ENCODE peak calls at places on chromosomes 4 and X, in five cellular contexts. V is IMR-90, M is H9, W is H1, B is neuronal stem cell. G is an unnamed sample.

GRCh38 chr4:173074501-173074946 is 94.1 kb upstream of the GALNT7 start:
- DNase-seq in V (peak), M (peak), W (peak), B (peak), G (peak)

GRCh38 chr4:8724436-8725070 is 132.0 kb downstream of the CPZ start:
- DNase-seq in V (no peak), M (peak), W (peak), B (no peak), G (no peak)

GRCh38 chrX:45799576-45799975 is 598.9 kb upstream of the DIPK2B start:
- DNase-seq in V (no peak), M (no peak), W (no peak), B (no peak), G (no peak)

GRCh38 chrX:34879361-34879760 is 63.2 kb upstream of the FAM47B start:
- DNase-seq in V (peak), M (no peak), W (no peak), B (no peak), G (no peak)

GRCh38 chrX:70755850-70756249 is 152.7 kb downstream of the TEX11 start:
- DNase-seq in V (no peak), M (peak), W (peak), B (no peak), G (no peak)

GRCh38 chrX:109889289-109890006 is 113.5 kb upstream of the TMEM164 start:
- DNase-seq in V (peak), M (no peak), W (no peak), B (no peak), G (peak)

GRCh38 chr4:6126971-6127745 is 73.2 kb downstream of the JAKMIP1 start:
- DNase-seq in V (no peak), M (no peak), W (no peak), B (no peak), G (no peak)

GRCh38 chr4:172073590-172073989 is 260.4 kb downstream of the GALNTL6 start:
- DNase-seq in V (no peak), M (no peak), W (no peak), B (no peak), G (no peak)

GRCh38 chr4:8244001-8244757 is 25.4 kb upstream of the HTRA3 start:
- DNase-seq in V (no peak), M (no peak), W (no peak), B (no peak), G (no peak)

GRCh38 chr4:112279025-112279881 is 6.5 kb downstream of the TIFA start:
- DNase-seq in V (peak), M (no peak), W (no peak), B (no peak), G (no peak)

GRCh38 chr4:41799126-41799525 is 50.6 kb upstream of the PHOX2B start:
- DNase-seq in V (no peak), M (no peak), W (no peak), B (no peak), G (no peak)

GRCh38 chrX:84362184-84362838 is 139.9 kb downstream of the HDX start:
- DNase-seq in V (peak), M (no peak), W (no peak), B (no peak), G (no peak)

GRCh38 chr4:100299019-100299418 is 108.8 kb upstream of the DDIT4L start:
- DNase-seq in V (peak), M (no peak), W (no peak), B (no peak), G (peak)

GRCh38 chr4:113760094-113760851 is 1.3 kb downstream of the CAMK2D start:
- DNase-seq in V (peak), M (no peak), W (no peak), B (no peak), G (peak)

GRCh38 chr4:16916719-16917337 is 18.4 kb upstream of the LDB2 start:
- DNase-seq in V (no peak), M (peak), W (peak), B (no peak), G (peak)

GRCh38 chr4:180695851-180696250 is 1547.4 kb upstream of the TENM3 start:
- DNase-seq in V (peak), M (no peak), W (no peak), B (no peak), G (peak)

GRCh38 chr4:76601791-76602190 is 166.8 kb downstream of the SHROOM3 start:
- DNase-seq in V (peak), M (no peak), W (no peak), B (no peak), G (peak)

GRCh38 chrX:131728295-131729145 is 184.6 kb downstream of the OR13H1 start:
- DNase-seq in V (peak), M (no peak), W (no peak), B (no peak), G (no peak)

GRCh38 chrX:10450959-10451355 is 169.4 kb downstream of the MID1 start:
- DNase-seq in V (no peak), M (no peak), W (no peak), B (no peak), G (no peak)

GRCh38 chr4:88138561-88138960 is 19.9 kb downstream of the ABCG2 start:
- DNase-seq in V (peak), M (no peak), W (no peak), B (no peak), G (peak)

GRCh38 chrX:36908801-36909403 is 99.3 kb upstream of the FAM47C start:
- DNase-seq in V (peak), M (no peak), W (no peak), B (no peak), G (peak)

GRCh38 chr4:75327804-75328512 is 186.2 kb downstream of the RCHY1 start:
- DNase-seq in V (no peak), M (no peak), W (no peak), B (no peak), G (peak)

GRCh38 chr4:114654607-114655006 is 56.0 kb downstream of the UGT8 start:
- DNase-seq in V (no peak), M (no peak), W (no peak), B (no peak), G (no peak)

GRCh38 chr4:37763831-37764230 is 62.7 kb upstream of the PGM2 start:
- DNase-seq in V (no peak), M (no peak), W (no peak), B (no peak), G (peak)

GRCh38 chrX:116204947-116205346 is 34.4 kb downstream of the AGTR2 start:
- DNase-seq in V (no peak), M (no peak), W (no peak), B (peak), G (peak)

GRCh38 chr4:38759077-38759789 is 23.6 kb downstream of the TLR10 start:
- DNase-seq in V (peak), M (peak), W (peak), B (peak), G (peak)

GRCh38 chr4:189202869-189203271 is 737.8 kb upstream of the FRG1 start:
- DNase-seq in V (peak), M (no peak), W (no peak), B (no peak), G (peak)

GRCh38 chr4:54165438-54165837 is 63.7 kb upstream of the PDGFRA start:
- DNase-seq in V (peak), M (no peak), W (no peak), B (no peak), G (peak)

GRCh38 chrX:71671043-71671829 is 3.9 kb downstream of the LOC101059915 start:
- DNase-seq in V (no peak), M (no peak), W (no peak), B (no peak), G (no peak)

GRCh38 chrX:285076-285677 is 4.0 kb downstream of the PLCXD1 start:
- DNase-seq in V (no peak), M (no peak), W (no peak), B (no peak), G (no peak)

GRCh38 chrX:154505726-154506125 is 10.3 kb downstream of the FAM3A start:
- DNase-seq in V (peak), M (no peak), W (no peak), B (no peak), G (peak)

GRCh38 chrX:49001521-49002090 is 458 bp downstream of the GRIPAP1 start:
- DNase-seq in V (peak), M (peak), W (peak), B (peak), G (peak)

DNA sequence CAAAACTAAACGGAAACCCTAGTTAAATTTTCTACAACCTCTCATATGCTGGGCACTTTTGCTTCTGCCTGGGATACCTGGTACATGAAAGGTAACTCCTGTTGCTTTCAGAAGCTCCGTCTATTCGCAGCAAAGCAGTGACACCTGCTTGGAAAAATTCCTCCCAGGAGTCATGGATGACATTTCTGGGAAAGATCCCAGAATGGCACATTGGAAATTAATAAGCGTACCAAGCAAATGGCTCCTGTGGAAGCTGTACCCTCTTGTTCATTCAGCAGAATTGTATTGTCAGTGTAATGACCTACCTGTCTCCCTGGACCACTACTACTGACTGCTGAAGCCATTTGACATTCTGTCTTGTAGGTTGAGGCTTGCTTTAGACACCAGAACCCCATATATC is 349.7 kb upstream of the NOCT start:
- DNase-seq in V (no peak), M (no peak), W (no peak), B (no peak), G (no peak)
- H4K91ac ChIP-seq in V (no peak), M (no peak), W (no peak), B (no peak), G (no peak)

GRCh38 chr4:11069581-11069980 is 359.1 kb downstream of the HS3ST1 start:
- DNase-seq in V (no peak), M (no peak), W (no peak), B (no peak), G (no peak)

GRCh38 chr4:11072999-11073398 is 355.7 kb downstream of the HS3ST1 start:
- DNase-seq in V (no peak), M (no peak), W (no peak), B (no peak), G (no peak)

GRCh38 chr4:11073621-11074051 is 355.1 kb downstream of the HS3ST1 start:
- DNase-seq in V (no peak), M (no peak), W (no peak), B (no peak), G (no peak)

GRCh38 chr4:11072426-11072825 is 356.3 kb downstream of the HS3ST1 start:
- DNase-seq in V (no peak), M (no peak), W (no peak), B (no peak), G (no peak)

DNA sequence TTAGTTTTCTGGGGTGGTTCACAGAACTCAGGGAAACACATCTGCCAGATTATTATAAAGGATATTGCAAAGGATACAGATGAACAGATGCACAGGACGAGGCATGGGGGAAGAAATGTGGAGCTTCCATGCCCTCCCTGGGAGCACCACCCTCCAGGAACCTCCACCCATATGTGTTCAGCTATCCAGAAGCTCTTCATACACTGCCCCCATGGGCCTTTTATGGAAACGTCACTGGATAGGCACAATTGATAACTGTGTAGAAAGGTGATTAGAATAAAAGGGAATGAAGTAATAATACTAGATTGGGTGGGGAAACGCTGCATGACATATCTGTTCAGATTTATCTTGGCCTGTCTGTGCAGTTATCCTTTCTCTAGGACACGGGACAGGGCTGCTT is 357.9 kb downstream of the HS3ST1 start:
- DNase-seq in V (no peak), M (no peak), W (no peak), B (no peak), G (no peak)
- H2BK15ac ChIP-seq in V (no peak), M (no peak), W (no peak), B (no peak), G (no peak)

GRCh38 chr4:108223313-108223712 is 54.6 kb upstream of the LEF1 start:
- DNase-seq in V (no peak), M (no peak), W (no peak), B (no peak), G (no peak)
- H4K91ac ChIP-seq in V (no peak), M (no peak), W (no peak), B (no peak), G (no peak)

GRCh38 chr4:2415881-2416563 is 2.4 kb downstream of the ZFYVE28 start:
- DNase-seq in V (no peak), M (no peak), W (no peak), B (no peak), G (no peak)

GRCh38 chr4:2415213-2415612 is 3.2 kb downstream of the ZFYVE28 start:
- DNase-seq in V (no peak), M (no peak), W (no peak), B (no peak), G (no peak)

GRCh38 chr4:2412534-2412884 is 5.9 kb downstream of the ZFYVE28 start:
- DNase-seq in V (no peak), M (no peak), W (no peak), B (no peak), G (no peak)

GRCh38 chr4:2412885-2413716 is 5.3 kb downstream of the ZFYVE28 start:
- DNase-seq in V (peak), M (peak), W (peak), B (peak), G (peak)

DNA sequence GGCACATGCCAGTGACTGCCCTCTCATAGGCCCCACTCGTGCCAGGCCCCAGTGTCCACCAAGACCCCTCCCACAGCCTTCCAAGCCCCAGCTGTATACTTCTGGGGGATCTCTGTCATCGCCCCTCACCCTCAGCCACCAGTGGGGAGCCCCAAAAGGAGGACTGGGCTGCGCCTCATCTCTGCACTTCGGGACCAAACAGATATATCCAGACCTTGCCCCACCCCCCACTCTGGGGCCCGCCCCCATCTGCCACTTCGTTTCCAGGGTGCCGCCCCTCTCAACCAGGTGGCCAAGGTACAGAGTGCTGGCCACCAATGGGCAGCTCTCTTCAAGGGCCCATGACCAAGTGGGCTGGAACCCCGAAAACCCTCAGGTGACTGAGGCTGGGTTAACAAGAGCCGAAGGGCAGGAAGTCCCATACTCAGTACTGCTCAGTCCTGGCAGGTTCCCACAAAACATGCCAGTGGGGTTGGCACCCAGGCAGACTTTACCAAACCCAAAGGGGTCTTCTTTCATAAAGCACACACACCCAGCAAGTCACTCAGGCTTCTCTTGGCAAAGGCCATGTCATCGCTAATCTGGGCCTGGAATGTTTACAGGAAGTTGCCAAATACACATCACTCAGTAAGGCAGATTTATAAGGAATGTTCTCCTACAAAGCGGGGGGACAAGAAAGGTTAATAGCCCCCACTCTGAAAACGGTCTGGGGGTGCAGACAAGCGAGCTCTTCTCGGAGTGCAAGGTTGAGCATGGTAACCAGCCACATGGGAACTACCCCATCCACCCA is 4.4 kb downstream of the ZFYVE28 start:
- DNase-seq in V (no peak), M (peak), W (peak), B (no peak), G (peak)
- H2BK15ac ChIP-seq in V (peak), M (no peak), W (peak), B (no peak), G (peak)

DNA sequence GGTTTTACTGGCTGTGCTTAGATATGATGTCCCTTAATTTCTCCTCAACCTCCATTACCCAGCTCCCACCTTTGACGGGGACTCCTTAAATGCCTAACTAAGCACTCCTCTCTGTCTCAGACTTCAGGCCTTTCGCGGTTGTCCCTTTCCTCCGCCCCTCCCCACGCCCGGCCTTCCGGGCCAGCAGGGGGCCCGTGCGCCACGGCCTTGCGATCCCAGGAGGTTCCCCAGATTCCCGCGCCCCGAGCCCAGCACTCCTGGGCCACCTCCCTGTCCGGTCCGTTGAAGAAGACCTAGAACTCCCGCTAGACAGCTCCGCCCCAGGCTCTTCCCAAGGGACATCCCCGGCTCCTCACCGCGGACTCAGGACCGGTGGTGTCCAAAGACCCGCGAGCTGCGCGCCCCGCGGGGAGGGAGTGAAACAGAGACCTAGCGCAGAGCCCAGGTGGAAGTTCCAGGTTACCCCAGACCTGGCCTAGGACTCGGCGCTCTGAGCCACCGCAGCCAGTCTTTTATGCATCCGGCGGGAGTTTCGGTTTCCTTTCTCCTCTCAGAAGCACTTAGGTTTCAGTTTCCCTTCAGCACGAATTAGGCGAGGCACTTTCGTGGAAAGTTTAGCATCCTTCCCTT is at the start of gene DDX60:
- DNase-seq in V (peak), M (peak), W (peak), B (peak), G (peak)
- H4K91ac ChIP-seq in V (peak), M (no peak), W (peak), B (peak), G (peak)

DNA sequence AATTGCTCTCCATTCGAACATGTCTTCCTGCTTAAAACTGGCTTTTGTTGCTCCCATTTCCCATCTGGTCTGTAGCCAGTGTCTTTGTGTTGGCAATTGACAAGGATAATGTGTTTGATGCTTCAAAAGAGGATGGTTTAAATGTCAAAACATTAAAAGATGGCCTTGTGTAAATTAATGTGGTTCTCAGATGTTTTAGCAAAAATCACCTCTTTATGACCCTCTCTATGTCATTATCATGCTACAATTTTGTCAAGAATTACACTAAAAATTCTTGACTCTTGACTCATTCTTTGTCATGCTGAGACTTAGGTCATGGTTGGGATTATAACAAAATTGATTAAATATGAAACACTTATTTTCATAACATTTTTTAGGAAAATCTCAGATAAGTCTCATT is 47.4 kb downstream of the TMEM131L start:
- DNase-seq in V (peak), M (no peak), W (no peak), B (no peak), G (no peak)
- H2BK15ac ChIP-seq in V (no peak), M (no peak), W (no peak), B (no peak), G (no peak)

G was measured in mesenchymal stem cell.